ENCODE peak calls at places on chromosome 21, in seven cellular contexts. A, O, V, E, I, W and T are unnamed samples.

GRCh38 chr21:25658427-25658980 is 19.4 kb downstream of the JAM2 start:
- DNase-seq in W (no peak), O (no peak), I (no peak), A (no peak), V (no peak), E (no peak), T (no peak)

GRCh38 chr21:25974937-25975336 is 195.6 kb downstream of the APP start:
- DNase-seq in O (no peak), E (no peak), W (no peak), V (no peak), A (no peak), I (no peak), T (no peak)

GRCh38 chr21:21232320-21232719 is 234.1 kb downstream of the NCAM2 start:
- DNase-seq in W (no peak), E (no peak), A (no peak), O (no peak), V (peak; percentile 7), I (no peak), T (no peak)

GRCh38 chr21:16154961-16155360 is 425.2 kb downstream of the USP25 start:
- DNase-seq in W (no peak), V (no peak), O (no peak), A (no peak), E (no peak), I (no peak), T (no peak)

GRCh38 chr21:30831194-30831765 is 1.7 kb upstream of the KRTAP7-1 start:
- DNase-seq in I (no peak), A (no peak), W (peak; percentile 9), E (peak; percentile 2), O (no peak), V (no peak), T (no peak)

GRCh38 chr21:38794978-38795377 is 10.8 kb upstream of the ETS2 start:
- DNase-seq in A (no peak), V (no peak), W (no peak), I (no peak), E (no peak), O (no peak), T (no peak)

GRCh38 chr21:26845066-26845749 is at the start of gene ADAMTS1:
- DNase-seq in I (peak; percentile 98), W (peak; percentile 38), O (peak; percentile 71), A (peak; percentile 97), E (peak; percentile 4), V (peak; percentile 76), T (peak; percentile 93)

GRCh38 chr21:46475296-46475695 is 16.6 kb downstream of the DIP2A start:
- DNase-seq in O (no peak), I (no peak), V (no peak), A (no peak), W (no peak), E (no peak), T (no peak)

GRCh38 chr21:27021046-27021445 is 54.2 kb upstream of the ADAMTS5 start:
- DNase-seq in E (no peak), V (no peak), O (no peak), W (no peak), A (no peak), I (no peak), T (no peak)

GRCh38 chr21:27101533-27101932 is 134.6 kb upstream of the ADAMTS5 start:
- DNase-seq in I (no peak), W (no peak), V (no peak), A (no peak), O (no peak), E (no peak), T (no peak)

GRCh38 chr21:14741237-14741636 is 195.1 kb upstream of the SAMSN1 start:
- DNase-seq in A (no peak), W (no peak), I (no peak), E (no peak), V (no peak), O (no peak), T (no peak)

GRCh38 chr21:38843379-38843778 is 37.6 kb downstream of the ETS2 start:
- DNase-seq in A (no peak), O (no peak), I (peak; percentile 3), W (no peak), V (no peak), E (no peak), T (no peak)

GRCh38 chr21:25573409-25574206 is 33.7 kb downstream of the MRPL39 start:
- DNase-seq in V (no peak), W (peak; percentile 29), O (no peak), I (no peak), E (peak; percentile 6), A (no peak), T (no peak)

GRCh38 chr21:26965091-26965566 is 1.8 kb downstream of the ADAMTS5 start:
- DNase-seq in A (no peak), O (no peak), E (no peak), W (no peak), V (no peak), I (no peak), T (no peak)

GRCh38 chr21:29538115-29538514 is 239.4 kb downstream of the BACH1 start:
- DNase-seq in W (no peak), O (no peak), A (no peak), E (no peak), V (no peak), I (no peak), T (no peak)

GRCh38 chr21:39662411-39662953 is 49.7 kb downstream of the B3GALT5 start:
- DNase-seq in W (no peak), O (no peak), I (no peak), V (no peak), A (no peak), E (no peak), T (no peak)

GRCh38 chr21:14603202-14603601 is 57.1 kb upstream of the SAMSN1 start:
- DNase-seq in I (no peak), O (no peak), W (no peak), A (no peak), E (no peak), V (no peak), T (no peak)

GRCh38 chr21:26115346-26115745 is 55.2 kb downstream of the APP start:
- DNase-seq in A (no peak), W (peak; percentile 22), V (no peak), O (no peak), I (no peak), E (no peak), T (no peak)

GRCh38 chr21:25903599-25903998 is 168.8 kb downstream of the GABPA start:
- DNase-seq in W (no peak), I (no peak), V (no peak), O (no peak), A (no peak), E (no peak), T (no peak)

GRCh38 chr21:33266784-33267135 is 593 bp downstream of the IL10RB start:
- DNase-seq in I (no peak), O (peak; percentile 28), E (no peak), W (no peak), A (no peak), V (peak; percentile 45), T (no peak)

GRCh38 chr21:32393677-32394001 is 827 bp upstream of the URB1 start:
- DNase-seq in I (no peak), V (no peak), O (no peak), E (no peak), A (no peak), W (no peak), T (no peak)

GRCh38 chr21:31248598-31248997 is 95.5 kb downstream of the TIAM1 start:
- DNase-seq in I (no peak), W (peak; percentile 1), E (no peak), O (no peak), A (no peak), V (no peak), T (no peak)

GRCh38 chr21:33541105-33541711 is 709 bp downstream of the GART start:
- DNase-seq in V (no peak), W (peak; percentile 40), O (no peak), E (peak; percentile 24), I (no peak), A (peak; percentile 22), T (no peak)

GRCh38 chr21:42403611-42404231 is at the start of gene UBASH3A:
- DNase-seq in A (no peak), O (no peak), E (no peak), V (peak; percentile 14), W (no peak), I (no peak), T (no peak)
- H3K4me3 ChIP-seq in A (no peak within 1 kb of the TSS), O (no peak within 1 kb of the TSS), E (no peak within 1 kb of the TSS), V (peak within 1 kb of the TSS; percentile 22), W (no peak within 1 kb of the TSS), I (no peak within 1 kb of the TSS), T (no peak within 1 kb of the TSS)

GRCh38 chr21:42533306-42533962 is 19.8 kb downstream of the SLC37A1 start:
- DNase-seq in I (no peak), W (no peak), E (no peak), A (no peak), V (peak; percentile 5), O (peak; percentile 7), T (no peak)

GRCh38 chr21:42531771-42532170 is 18.1 kb downstream of the SLC37A1 start:
- DNase-seq in O (no peak), E (no peak), W (no peak), I (no peak), A (no peak), V (no peak), T (no peak)

GRCh38 chr21:42534361-42534900 is 20.8 kb downstream of the SLC37A1 start:
- DNase-seq in A (no peak), I (no peak), W (no peak), E (no peak), V (peak; percentile 31), O (peak; percentile 26), T (no peak)

GRCh38 chr21:42533963-42534355 is 20.3 kb downstream of the SLC37A1 start:
- DNase-seq in I (no peak), V (peak; percentile 3), E (no peak), O (no peak), A (no peak), W (no peak), T (no peak)

DNA sequence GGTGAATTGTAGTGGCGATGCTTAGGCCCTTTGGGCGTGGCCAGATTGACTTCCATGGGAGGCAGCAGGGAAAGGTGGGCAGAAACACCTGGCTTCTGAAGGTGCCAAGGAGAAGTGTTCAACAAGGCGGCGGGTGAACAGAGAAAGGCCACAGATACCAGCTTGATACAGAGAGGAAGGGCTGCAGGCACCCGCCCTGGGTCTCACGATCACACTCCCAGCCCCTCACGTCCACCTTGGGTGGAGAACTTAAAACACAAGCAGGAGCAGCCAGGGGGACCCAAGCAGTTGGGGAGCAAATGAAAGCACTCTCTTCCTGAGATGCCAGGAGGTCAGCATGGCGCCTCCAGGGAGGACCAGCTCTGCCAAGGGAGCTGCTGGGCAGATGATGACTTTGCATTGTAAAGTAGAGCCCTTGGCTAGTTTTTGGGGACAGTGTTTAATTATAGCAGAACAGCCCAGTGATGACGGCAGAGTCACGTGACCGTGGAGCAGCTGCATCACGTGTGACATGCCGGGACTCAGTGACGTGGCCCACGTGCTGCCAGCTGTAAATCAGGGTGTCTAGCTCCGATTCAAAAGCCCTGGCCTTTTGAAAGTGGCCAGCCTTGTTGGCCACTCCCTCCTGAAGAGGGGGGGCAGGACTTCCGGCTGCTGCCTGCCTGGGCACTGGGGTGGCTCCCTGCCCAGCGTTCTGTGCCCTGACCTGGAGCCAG is 19.0 kb downstream of the SLC37A1 start:
- DNase-seq in W (no peak), V (peak; percentile 61), O (peak; percentile 78), I (no peak), E (no peak), A (no peak), T (peak; percentile 59)
- TF ChIP-seq EP300 in W (no peak), V (no peak), O (no peak), I (no peak), E (no peak), A (no peak), T (peak; percentile 77)

GRCh38 chr21:45458281-45459170 is 53.6 kb downstream of the COL18A1 start:
- DNase-seq in V (no peak), E (no peak), O (no peak), I (no peak), A (no peak), W (no peak), T (no peak)
- TF ChIP-seq POLR2A in V (no peak), E (no peak), O (no peak), I (no peak), A (no peak), W (no peak), T (no peak)

GRCh38 chr21:34935868-34936267 is 113.2 kb downstream of the RUNX1 start:
- DNase-seq in O (no peak), A (no peak), W (no peak), V (no peak), I (no peak), E (no peak), T (no peak)
- H3K4me3 ChIP-seq in O (no peak overlapping the region), A (no peak overlapping the region), W (no peak overlapping the region), V (no peak overlapping the region), I (no peak overlapping the region), E (no peak overlapping the region), T (no peak overlapping the region)